ENCODE peak calls at places on chromosomes 2 and 18, in ten cellular contexts. A is prostate gland, L is spleen, K is GM23338, X is upper lobe of left lung, O is endothelial cell of umbilical vein, B is vagina, P is stomach, Q is K562, R is H1. G is an unnamed sample.

GRCh38 chr2:9033385-9034175 is 30.1 kb upstream of the MBOAT2 start:
- DNase-seq in R (no peak), O (no peak), B (no peak), Q (peak; percentile 31), P (no peak), K (peak; percentile 58), X (no peak), A (no peak), L (no peak), G (no peak)

GRCh38 chr2:33762636-33763035 is 163.5 kb upstream of the FAM98A start:
- DNase-seq in A (no peak), X (no peak), Q (no peak), P (no peak), O (no peak), R (no peak), B (no peak), K (no peak), L (no peak), G (no peak)

GRCh38 chr2:7450188-7451156 is 533.3 kb downstream of the RNF144A start:
- DNase-seq in R (no peak), Q (no peak), P (no peak), A (no peak), X (no peak), L (no peak), K (no peak), B (no peak), O (no peak), G (no peak)

GRCh38 chr2:235498556-235499305 is 4.9 kb downstream of the AGAP1 start:
- DNase-seq in A (no peak), Q (no peak), L (no peak), B (no peak), R (no peak), P (no peak), X (no peak), K (peak; percentile 66), O (no peak), G (no peak)

GRCh38 chr18:600107-600506 is 3.3 kb downstream of the CLUL1 start:
- DNase-seq in L (no peak), O (peak; percentile 16), P (no peak), B (no peak), R (no peak), Q (no peak), A (no peak), X (no peak), K (no peak), G (no peak)

GRCh38 chr18:22691988-22692710 is 241.0 kb upstream of the RBBP8 start:
- DNase-seq in O (no peak), L (no peak), K (no peak), R (no peak), P (no peak), X (no peak), A (no peak), Q (no peak), B (no peak), G (no peak)

GRCh38 chr18:26071020-26071419 is 19.4 kb downstream of the SS18 start:
- DNase-seq in X (no peak), P (no peak), A (no peak), L (no peak), Q (no peak), O (no peak), B (no peak), R (no peak), K (no peak), G (no peak)

GRCh38 chr2:143417428-143417827 is 288.2 kb downstream of the ARHGAP15 start:
- DNase-seq in A (no peak), P (no peak), R (no peak), K (no peak), L (no peak), Q (no peak), O (no peak), B (no peak), X (no peak), G (no peak)

GRCh38 chr2:174939046-174939445 is 66.1 kb downstream of the CHN1 start:
- DNase-seq in R (no peak), L (no peak), P (no peak), X (no peak), K (no peak), A (no peak), O (no peak), Q (no peak), B (no peak), G (no peak)

GRCh38 chr2:216687646-216688045 is 7.7 kb downstream of the IGFBP5 start:
- DNase-seq in K (peak; percentile 87), B (no peak), X (no peak), L (no peak), P (no peak), R (no peak), Q (peak; percentile 51), A (no peak), O (no peak), G (no peak)

GRCh38 chr18:56709463-56709862 is 58.3 kb downstream of the WDR7 start:
- DNase-seq in O (peak; percentile 58), P (no peak), X (no peak), Q (peak; percentile 20), R (peak; percentile 9), B (no peak), A (no peak), L (no peak), K (peak; percentile 61), G (peak; percentile 18)

GRCh38 chr18:45384137-45384998 is 230.9 kb upstream of the SLC14A2 start:
- DNase-seq in P (peak; percentile 59), R (peak; percentile 19), L (no peak), B (no peak), O (peak; percentile 45), K (peak; percentile 93), Q (peak; percentile 65), A (peak; percentile 38), X (peak; percentile 26), G (peak; percentile 10)

DNA sequence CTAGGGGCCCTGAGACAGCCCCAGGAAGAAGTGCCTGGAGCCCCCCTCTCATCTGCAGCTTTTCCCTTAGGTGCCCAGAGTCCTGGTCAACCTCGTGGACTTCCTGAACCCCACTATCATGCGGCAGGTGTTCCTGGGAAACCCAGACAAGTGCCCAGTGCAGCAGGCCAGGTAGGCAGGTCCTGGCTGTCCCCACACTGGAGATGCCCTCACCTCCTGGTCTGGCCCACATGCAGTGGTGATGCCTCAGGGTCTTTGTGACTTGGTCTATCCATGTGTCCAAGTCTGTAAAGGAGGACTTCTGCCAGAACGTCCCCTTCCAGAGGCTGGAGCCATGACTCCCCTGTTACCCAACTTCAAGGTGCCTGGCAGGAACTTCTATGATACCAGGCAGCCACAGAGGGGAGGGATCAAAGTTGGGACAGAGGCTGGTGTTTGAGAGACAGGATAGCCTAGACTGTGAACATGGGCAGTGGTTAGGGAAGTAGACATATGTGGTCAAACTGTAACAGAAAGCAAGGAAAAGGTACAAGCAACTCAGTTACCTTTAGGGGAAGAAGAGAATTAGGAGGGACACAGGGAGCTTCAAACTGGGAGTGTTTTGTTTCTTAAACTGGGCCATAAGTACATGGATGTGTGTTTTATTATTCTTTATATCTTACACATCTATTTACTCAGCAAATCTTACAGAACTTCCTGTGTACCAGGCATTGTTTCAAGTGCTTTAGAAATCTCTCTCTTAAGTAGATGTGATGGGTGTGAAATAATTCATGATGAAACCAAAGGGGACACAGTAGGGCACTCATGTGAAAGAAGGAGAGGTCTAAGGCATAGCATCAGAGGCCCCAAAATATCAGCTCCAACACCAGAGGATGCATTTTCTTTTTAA is 107.1 kb downstream of the PLB1 start:
- DNase-seq in R (no peak), B (no peak), P (no peak), K (no peak), A (no peak), O (peak; percentile 29), X (no peak), L (peak; percentile 66), Q (no peak), G (no peak)
- TF ChIP-seq POLR2AphosphoS5 in R (no peak), B (no peak), P (no peak), K (no peak), A (peak; percentile 54), O (no peak), X (no peak), L (no peak), Q (no peak), G (no peak)

DNA sequence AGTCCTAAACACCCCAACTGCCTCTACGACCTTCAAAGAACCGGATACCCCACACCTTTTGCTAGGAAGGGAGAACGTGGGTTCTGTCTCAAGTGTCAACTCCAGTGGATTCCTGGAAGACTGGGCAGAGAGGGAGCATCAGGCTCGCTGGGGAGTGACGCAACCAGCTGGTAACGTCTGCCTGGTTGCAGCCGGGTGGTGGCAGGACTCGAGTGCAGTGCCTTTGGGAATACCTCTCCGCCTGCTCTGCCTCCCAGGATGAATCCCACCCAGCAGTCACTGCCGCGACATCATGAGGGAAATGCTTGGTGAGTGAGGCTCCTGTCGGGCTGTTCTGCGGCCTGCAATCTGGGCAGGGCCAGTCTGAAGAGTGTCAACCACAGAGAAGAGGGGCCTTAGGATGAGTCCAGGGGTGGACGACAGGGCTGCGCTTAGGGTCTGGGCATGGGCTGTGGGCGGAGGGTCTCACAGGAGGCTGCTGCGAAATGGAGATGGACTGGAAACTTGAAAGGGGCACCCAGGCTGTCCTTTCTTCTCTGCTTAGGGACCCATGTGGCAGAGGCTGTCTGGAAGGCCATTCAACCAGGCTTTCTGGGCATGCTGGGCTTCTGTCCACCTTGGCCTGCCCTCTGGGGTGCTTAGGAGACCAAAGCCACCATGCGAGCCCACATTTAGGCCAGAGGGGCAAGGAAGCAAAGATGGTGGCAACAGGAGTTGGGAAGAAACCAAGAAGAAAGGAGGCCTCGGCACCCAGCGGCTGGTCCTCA is 12.9 kb downstream of the GPR17 start:
- DNase-seq in O (no peak), Q (no peak), K (no peak), L (peak; percentile 72), P (no peak), B (no peak), A (no peak), X (no peak), R (no peak), G (no peak)
- TF ChIP-seq POLR2AphosphoS5 in O (no peak), Q (no peak), K (no peak), L (no peak), P (peak; percentile 38), B (no peak), A (no peak), X (no peak), R (no peak), G (no peak)

GRCh38 chr2:197055045-197055444 is 128.5 kb upstream of the PGAP1 start:
- DNase-seq in P (no peak), R (no peak), X (no peak), K (no peak), O (no peak), B (no peak), L (no peak), Q (no peak), A (no peak), G (no peak)

GRCh38 chr2:197057946-197058345 is 131.4 kb upstream of the PGAP1 start:
- DNase-seq in L (no peak), A (no peak), R (no peak), P (no peak), B (no peak), O (peak; percentile 8), Q (no peak), X (no peak), K (no peak), G (no peak)

GRCh38 chr2:197054437-197054836 is 127.9 kb upstream of the PGAP1 start:
- DNase-seq in L (no peak), X (no peak), O (no peak), Q (no peak), A (no peak), K (no peak), R (no peak), P (no peak), B (no peak), G (no peak)

GRCh38 chr2:197052371-197052770 is 125.9 kb upstream of the PGAP1 start:
- DNase-seq in R (no peak), X (no peak), P (no peak), A (no peak), K (no peak), O (no peak), Q (no peak), B (no peak), L (no peak), G (no peak)
- TF ChIP-seq POLR2AphosphoS5 in R (no peak), X (no peak), P (no peak), A (no peak), K (no peak), O (no peak), Q (no peak), B (peak; percentile 57), L (no peak), G (no peak)

GRCh38 chr18:35000457-35000856 is 40.8 kb upstream of the MAPRE2 start:
- DNase-seq in P (no peak), K (no peak), A (no peak), Q (no peak), L (no peak), O (no peak), R (no peak), B (no peak), X (no peak), G (no peak)
- TF ChIP-seq POLR2AphosphoS5 in P (no peak), K (no peak), A (no peak), Q (no peak), L (no peak), O (no peak), R (no peak), B (no peak), X (no peak), G (no peak)

G was measured in Panc1.